ENCODE peak calls at places on chromosome 9, in nine cellular contexts. D, N, E, M, O, L, X, S and B are unnamed samples. For H3K36me3, the result is how much of the 10 kb centered on the place peaks cover.

GRCh38 chr9:127796225-127796813 is 6.4 kb upstream of the FPGS start:
- DNase-seq in O (peak), N (no peak), X (peak), L (no peak), D (peak), S (no peak), E (no peak), M (no peak), B (peak)

GRCh38 chr9:110850401-110851135 is 182.0 kb downstream of the MUSK start:
- DNase-seq in E (no peak), N (no peak), D (no peak), S (no peak), L (no peak), X (no peak), M (no peak), O (peak), B (no peak)

GRCh38 chr9:112337547-112337946 is 4.1 kb upstream of the PTBP3 start:
- DNase-seq in E (no peak), X (no peak), M (peak), O (no peak), S (no peak), N (no peak), L (no peak), D (no peak), B (no peak)

GRCh38 chr9:214488-215448 is at the start of gene DOCK8:
- DNase-seq in L (peak), O (peak), E (peak), X (peak), M (peak), S (peak), N (peak), D (peak), B (peak)

GRCh38 chr9:21684231-21684630 is 118.2 kb upstream of the MTAP start:
- DNase-seq in O (no peak), M (no peak), E (no peak), D (no peak), S (no peak), X (no peak), N (no peak), L (no peak), B (no peak)

GRCh38 chr9:76475691-76476090 is 16.7 kb downstream of the GCNT1 start:
- DNase-seq in X (no peak), O (no peak), L (no peak), D (no peak), M (no peak), S (no peak), N (no peak), E (no peak), B (no peak)

GRCh38 chr9:34072410-34072809 is 23.7 kb upstream of the UBAP2 start:
- DNase-seq in L (peak), S (no peak), E (peak), D (no peak), X (no peak), O (peak), N (peak), M (peak), B (no peak)

GRCh38 chr9:124505006-124505900 is 1.9 kb downstream of the NR5A1 start:
- DNase-seq in E (no peak), M (no peak), S (peak), D (no peak), O (no peak), L (peak), X (no peak), N (peak), B (no peak)

GRCh38 chr9:89777544-89777943 is 172.7 kb downstream of the GADD45G start:
- DNase-seq in L (no peak), D (no peak), O (no peak), S (no peak), N (no peak), E (no peak), M (no peak), X (no peak), B (no peak)

GRCh38 chr9:16960084-16960483 is 89.6 kb upstream of the BNC2 start:
- DNase-seq in S (no peak), E (no peak), O (peak), D (peak), M (peak), L (no peak), N (no peak), X (no peak), B (no peak)

GRCh38 chr9:129352157-129352870 is 174.3 kb upstream of the IER5L start:
- DNase-seq in L (peak), O (no peak), M (no peak), S (peak), D (no peak), E (no peak), X (no peak), N (peak), B (no peak)

GRCh38 chr9:91208837-91209236 is 152.9 kb downstream of the AUH start:
- DNase-seq in O (no peak), L (no peak), N (no peak), S (no peak), M (no peak), E (no peak), X (peak), D (no peak), B (no peak)

GRCh38 chr9:120398286-120398685 is 181.7 kb downstream of the CDK5RAP2 start:
- DNase-seq in O (no peak), E (no peak), S (no peak), N (no peak), D (peak), L (no peak), X (no peak), M (no peak), B (no peak)

GRCh38 chr9:122346478-122347347 is 24.1 kb upstream of the PTGS1 start:
- DNase-seq in L (peak), X (no peak), E (no peak), M (peak), D (peak), O (peak), N (peak), S (peak), B (no peak)

GRCh38 chr9:3244963-3245653 is 280.7 kb downstream of the RFX3 start:
- DNase-seq in N (no peak), D (peak), L (no peak), O (no peak), X (peak), M (no peak), E (no peak), S (no peak), B (no peak)

GRCh38 chr9:127724012-127724411 is 8.1 kb downstream of the TTC16 start:
- DNase-seq in L (peak), O (no peak), X (no peak), E (no peak), S (no peak), D (no peak), N (no peak), M (no peak), B (no peak)

GRCh38 chr9:99143661-99144060 is 38.7 kb downstream of the TGFBR1 start:
- DNase-seq in O (peak), S (no peak), X (no peak), D (peak), L (no peak), N (no peak), M (no peak), E (no peak), B (no peak)
- TF ChIP-seq EZH2phosphoT487 in O (no peak), S (no peak), X (no peak), D (no peak), L (no peak), N (no peak), M (no peak), E (no peak), B (no peak)

GRCh38 chr9:14799030-14799429 is 76.5 kb upstream of the CER1 start:
- DNase-seq in L (no peak), S (no peak), X (no peak), D (no peak), M (no peak), E (no peak), N (no peak), O (no peak), B (no peak)

GRCh38 chr9:14793389-14793788 is 70.9 kb upstream of the CER1 start:
- DNase-seq in S (no peak), N (no peak), O (no peak), L (no peak), M (no peak), X (no peak), E (no peak), D (no peak), B (no peak)

GRCh38 chr9:14797442-14797841 is 74.9 kb upstream of the CER1 start:
- DNase-seq in N (no peak), D (peak), X (no peak), M (no peak), S (no peak), E (no peak), L (no peak), O (peak), B (no peak)
- H3K4me3 ChIP-seq in N (no peak), D (no peak), X (no peak), M (no peak), S (no peak), E (no peak), L (no peak), O (no peak), B (no peak)

GRCh38 chr9:136467766-136468165 is 15.1 kb downstream of the SEC16A start:
- DNase-seq in D (no peak), L (no peak), X (no peak), N (no peak), E (no peak), S (no peak), O (no peak), M (no peak), B (no peak)
- H3K36me3 ChIP-seq in D (half or more), L (under half), X (half or more), N (under half), E (half or more), S (half or more), O (under half), M (under half), B (under half)

DNA sequence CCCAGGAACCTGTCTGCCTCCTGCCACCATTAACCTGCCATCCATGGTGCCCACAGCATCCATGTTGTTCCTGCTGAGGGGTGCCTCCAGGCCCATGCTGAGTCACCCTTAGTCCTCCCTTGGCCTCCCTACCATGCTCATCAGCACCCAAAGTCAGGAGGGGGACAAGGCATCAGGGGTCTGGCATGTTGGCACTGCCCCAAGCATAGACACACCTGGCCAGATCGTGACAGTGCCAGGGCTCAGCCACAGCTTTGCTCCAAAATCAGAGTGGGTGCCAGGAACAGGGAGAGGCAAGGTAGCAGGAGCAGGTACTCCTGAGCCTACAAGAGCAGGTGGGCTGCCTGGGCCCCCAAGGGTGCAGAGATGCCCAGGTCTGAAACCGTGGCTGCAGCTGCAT is 566.6 kb downstream of the TLE1 start:
- DNase-seq in M (no peak), O (no peak), L (no peak), S (no peak), D (no peak), X (no peak), E (no peak), N (no peak), B (no peak)
- TF ChIP-seq EZH2phosphoT487 in M (no peak), O (no peak), L (no peak), S (no peak), D (no peak), X (no peak), E (no peak), N (no peak), B (no peak)

GRCh38 chr9:126513159-126514036 is 100.3 kb upstream of the LMX1B start:
- DNase-seq in X (no peak), N (no peak), D (no peak), O (peak), E (no peak), L (no peak), S (no peak), M (no peak), B (no peak)
- H3K4me3 ChIP-seq in X (no peak), N (peak), D (no peak), O (no peak), E (no peak), L (peak), S (no peak), M (no peak), B (no peak)

DNA sequence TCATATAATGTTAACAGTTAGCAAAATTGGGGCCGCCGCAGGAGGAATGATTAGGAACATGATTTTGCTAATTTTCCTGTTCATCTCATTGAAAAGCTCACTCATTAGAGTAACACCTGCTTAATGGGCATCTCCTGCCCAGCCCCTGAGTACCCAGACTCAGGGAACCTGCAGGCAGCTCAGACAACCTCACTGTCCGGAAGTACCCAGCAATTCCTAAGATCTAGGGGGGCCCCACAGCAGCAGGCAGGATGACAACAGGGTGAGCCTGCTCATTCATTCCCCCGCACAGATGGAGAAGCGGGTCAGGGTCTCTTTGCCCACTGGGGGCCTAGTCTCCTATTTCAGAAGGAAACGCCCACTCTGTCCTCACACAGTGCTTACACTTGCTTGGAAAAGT is 12.6 kb downstream of the FAM78A start:
- DNase-seq in S (no peak), M (no peak), X (no peak), E (no peak), L (no peak), D (no peak), N (no peak), O (no peak), B (no peak)
- H3K36me3 ChIP-seq in S (under half), M (under half), X (half or more), E (under half), L (under half), D (under half), N (under half), O (under half), B (under half)

GRCh38 chr9:86649913-86650312 is 295.7 kb upstream of the TUT7 start:
- DNase-seq in L (no peak), X (no peak), E (no peak), S (no peak), D (no peak), N (no peak), O (no peak), M (no peak), B (no peak)
- TF ChIP-seq EZH2phosphoT487 in L (no peak), X (no peak), E (no peak), S (no peak), D (no peak), N (no peak), O (no peak), M (no peak), B (no peak)

GRCh38 chr9:70408393-70409040 is 5.9 kb downstream of the KLF9 start:
- DNase-seq in M (no peak), N (no peak), S (no peak), O (no peak), X (no peak), L (peak), D (no peak), E (no peak), B (no peak)
- H3K4me3 ChIP-seq in M (no peak), N (no peak), S (no peak), O (no peak), X (no peak), L (no peak), D (no peak), E (no peak), B (no peak)

GRCh38 chr9:93267681-93268505 is 84.0 kb downstream of the WNK2 start:
- DNase-seq in E (no peak), O (no peak), M (peak), S (peak), X (peak), L (no peak), D (no peak), N (no peak), B (no peak)

GRCh38 chr9:93267091-93267541 is 83.2 kb downstream of the WNK2 start:
- DNase-seq in X (no peak), L (no peak), S (peak), O (no peak), M (peak), E (no peak), D (no peak), N (no peak), B (no peak)

GRCh38 chr9:93268551-93269314 is 84.8 kb downstream of the WNK2 start:
- DNase-seq in O (no peak), S (peak), E (no peak), D (no peak), X (peak), N (no peak), L (no peak), M (peak), B (peak)

GRCh38 chr9:93266521-93267001 is 82.6 kb downstream of the WNK2 start:
- DNase-seq in O (no peak), N (no peak), M (no peak), S (peak), E (no peak), X (peak), D (no peak), L (no peak), B (peak)

GRCh38 chr9:93270976-93271375 is 87.0 kb downstream of the WNK2 start:
- DNase-seq in S (no peak), O (no peak), X (peak), N (no peak), M (no peak), D (no peak), E (no peak), L (no peak), B (peak)
- H3K36me3 ChIP-seq in S (under half), O (under half), X (half or more), N (under half), M (under half), D (under half), E (under half), L (under half), B (under half)

GRCh38 chr9:81724242-81724889 is 35.0 kb upstream of the TLE1 start:
- DNase-seq in D (no peak), S (no peak), X (no peak), O (peak), E (no peak), M (no peak), N (no peak), L (no peak), B (no peak)
- TF ChIP-seq EZH2phosphoT487 in D (no peak), S (no peak), X (no peak), O (no peak), E (no peak), M (no peak), N (no peak), L (no peak), B (no peak)